ENCODE peak calls at places on chromosomes 7 and 10, in nine cellular contexts. One of them, this sample, is unnamed.

GRCh38 chr10:103884681-103885139 is 29.3 kb upstream of the SH3PXD2A start:
- DNase-seq in chondrocyte: no peak
- DNase-seq in hepatocyte: peak
- DNase-seq in WTC11: peak
- DNase-seq in colonic mucosa: peak
- DNase-seq in GM12865: peak
- DNase-seq in kidney epithelial cell: no peak
- DNase-seq in mammary epithelial cell: peak
- DNase-seq in spleen: no peak
- DNase-seq in this sample: peak

GRCh38 chr10:127405221-127405620 is 143.9 kb upstream of the NPS start:
- DNase-seq in chondrocyte: no peak
- DNase-seq in hepatocyte: no peak
- DNase-seq in WTC11: no peak
- DNase-seq in colonic mucosa: no peak
- DNase-seq in GM12865: no peak
- DNase-seq in kidney epithelial cell: peak
- DNase-seq in mammary epithelial cell: no peak
- DNase-seq in spleen: peak
- DNase-seq in this sample: no peak

GRCh38 chr7:139078911-139079310 is 30.6 kb downstream of the ZC3HAV1 start:
- DNase-seq in chondrocyte: no peak
- DNase-seq in hepatocyte: no peak
- DNase-seq in WTC11: no peak
- DNase-seq in colonic mucosa: no peak
- DNase-seq in GM12865: no peak
- DNase-seq in kidney epithelial cell: no peak
- DNase-seq in mammary epithelial cell: no peak
- DNase-seq in spleen: no peak
- DNase-seq in this sample: no peak

GRCh38 chr7:124411796-124412195 is 353.8 kb downstream of the GPR37 start:
- DNase-seq in chondrocyte: no peak
- DNase-seq in hepatocyte: no peak
- DNase-seq in WTC11: no peak
- DNase-seq in colonic mucosa: no peak
- DNase-seq in GM12865: peak
- DNase-seq in kidney epithelial cell: no peak
- DNase-seq in mammary epithelial cell: no peak
- DNase-seq in spleen: peak
- DNase-seq in this sample: no peak

GRCh38 chr7:711967-712600 is 14.4 kb upstream of the DNAAF5 start:
- DNase-seq in chondrocyte: no peak
- DNase-seq in hepatocyte: peak
- DNase-seq in WTC11: no peak
- DNase-seq in colonic mucosa: no peak
- DNase-seq in GM12865: no peak
- DNase-seq in kidney epithelial cell: no peak
- DNase-seq in mammary epithelial cell: no peak
- DNase-seq in spleen: peak
- DNase-seq in this sample: no peak

GRCh38 chr10:99279626-99280111 is 44.0 kb upstream of the HPSE2 start:
- DNase-seq in chondrocyte: no peak
- DNase-seq in hepatocyte: peak
- DNase-seq in WTC11: no peak
- DNase-seq in colonic mucosa: no peak
- DNase-seq in GM12865: no peak
- DNase-seq in kidney epithelial cell: no peak
- DNase-seq in mammary epithelial cell: no peak
- DNase-seq in spleen: no peak
- DNase-seq in this sample: peak

GRCh38 chr10:121510201-121510771 is 88.0 kb downstream of the FGFR2 start:
- DNase-seq in chondrocyte: no peak
- DNase-seq in hepatocyte: no peak
- DNase-seq in WTC11: no peak
- DNase-seq in colonic mucosa: no peak
- DNase-seq in GM12865: no peak
- DNase-seq in kidney epithelial cell: peak
- DNase-seq in mammary epithelial cell: no peak
- DNase-seq in spleen: no peak
- DNase-seq in this sample: peak

GRCh38 chr7:116776610-116777289 is 85.6 kb upstream of the CAPZA2 start:
- DNase-seq in chondrocyte: no peak
- DNase-seq in hepatocyte: peak
- DNase-seq in WTC11: no peak
- DNase-seq in colonic mucosa: no peak
- DNase-seq in GM12865: no peak
- DNase-seq in kidney epithelial cell: peak
- DNase-seq in mammary epithelial cell: peak
- DNase-seq in spleen: no peak
- DNase-seq in this sample: peak

GRCh38 chr10:95261926-95262325 is 28.9 kb downstream of the PDLIM1 start:
- DNase-seq in chondrocyte: no peak
- DNase-seq in hepatocyte: no peak
- DNase-seq in WTC11: no peak
- DNase-seq in colonic mucosa: peak
- DNase-seq in GM12865: no peak
- DNase-seq in kidney epithelial cell: no peak
- DNase-seq in mammary epithelial cell: no peak
- DNase-seq in spleen: no peak
- DNase-seq in this sample: no peak

GRCh38 chr7:117047496-117047895 is 94.2 kb downstream of the ST7 start:
- DNase-seq in chondrocyte: no peak
- DNase-seq in hepatocyte: no peak
- DNase-seq in WTC11: no peak
- DNase-seq in colonic mucosa: no peak
- DNase-seq in GM12865: no peak
- DNase-seq in kidney epithelial cell: no peak
- DNase-seq in mammary epithelial cell: no peak
- DNase-seq in spleen: no peak
- DNase-seq in this sample: peak

GRCh38 chr7:108329514-108329913 is 126.7 kb downstream of the NRCAM start:
- DNase-seq in chondrocyte: no peak
- DNase-seq in hepatocyte: no peak
- DNase-seq in WTC11: no peak
- DNase-seq in colonic mucosa: no peak
- DNase-seq in GM12865: no peak
- DNase-seq in kidney epithelial cell: no peak
- DNase-seq in mammary epithelial cell: no peak
- DNase-seq in spleen: no peak
- DNase-seq in this sample: no peak

GRCh38 chr7:126783613-126784012 is 469.1 kb downstream of the GRM8 start:
- DNase-seq in chondrocyte: no peak
- DNase-seq in hepatocyte: no peak
- DNase-seq in WTC11: no peak
- DNase-seq in colonic mucosa: no peak
- DNase-seq in GM12865: no peak
- DNase-seq in kidney epithelial cell: no peak
- DNase-seq in mammary epithelial cell: no peak
- DNase-seq in spleen: no peak
- DNase-seq in this sample: no peak

GRCh38 chr7:125567686-125568085 is 638.1 kb upstream of the POT1 start:
- DNase-seq in chondrocyte: no peak
- DNase-seq in hepatocyte: no peak
- DNase-seq in WTC11: no peak
- DNase-seq in colonic mucosa: no peak
- DNase-seq in GM12865: no peak
- DNase-seq in kidney epithelial cell: no peak
- DNase-seq in mammary epithelial cell: no peak
- DNase-seq in spleen: no peak
- DNase-seq in this sample: no peak

GRCh38 chr10:50421026-50421719 is 169.9 kb upstream of the ASAH2 start:
- DNase-seq in chondrocyte: no peak
- DNase-seq in hepatocyte: peak
- DNase-seq in WTC11: peak
- DNase-seq in colonic mucosa: peak
- DNase-seq in GM12865: peak
- DNase-seq in kidney epithelial cell: no peak
- DNase-seq in mammary epithelial cell: peak
- DNase-seq in spleen: no peak
- DNase-seq in this sample: peak

GRCh38 chr7:74289018-74289659 is at the start of gene CLIP2:
- DNase-seq in chondrocyte: no peak
- DNase-seq in hepatocyte: peak
- DNase-seq in WTC11: peak
- DNase-seq in colonic mucosa: peak
- DNase-seq in GM12865: peak
- DNase-seq in kidney epithelial cell: no peak
- DNase-seq in mammary epithelial cell: peak
- DNase-seq in spleen: peak
- DNase-seq in this sample: peak

GRCh38 chr7:97012293-97013005 is 7.1 kb downstream of the DLX6 start:
- DNase-seq in chondrocyte: no peak
- DNase-seq in hepatocyte: no peak
- DNase-seq in WTC11: no peak
- DNase-seq in colonic mucosa: no peak
- DNase-seq in GM12865: no peak
- DNase-seq in kidney epithelial cell: no peak
- DNase-seq in mammary epithelial cell: no peak
- DNase-seq in spleen: no peak
- DNase-seq in this sample: no peak

GRCh38 chr7:82257118-82257695 is 186.4 kb downstream of the CACNA2D1 start:
- DNase-seq in chondrocyte: no peak
- DNase-seq in hepatocyte: no peak
- DNase-seq in WTC11: no peak
- DNase-seq in colonic mucosa: no peak
- DNase-seq in GM12865: no peak
- DNase-seq in kidney epithelial cell: no peak
- DNase-seq in mammary epithelial cell: no peak
- DNase-seq in spleen: no peak
- DNase-seq in this sample: no peak

GRCh38 chr10:63199716-63200115 is 66.6 kb downstream of the NRBF2 start:
- DNase-seq in chondrocyte: no peak
- DNase-seq in hepatocyte: no peak
- DNase-seq in WTC11: no peak
- DNase-seq in colonic mucosa: no peak
- DNase-seq in GM12865: no peak
- DNase-seq in kidney epithelial cell: no peak
- DNase-seq in mammary epithelial cell: no peak
- DNase-seq in spleen: no peak
- DNase-seq in this sample: no peak

GRCh38 chr7:81869670-81870069 is 99.8 kb upstream of the HGF start:
- DNase-seq in chondrocyte: no peak
- DNase-seq in hepatocyte: no peak
- DNase-seq in WTC11: no peak
- DNase-seq in colonic mucosa: no peak
- DNase-seq in GM12865: peak
- DNase-seq in kidney epithelial cell: peak
- DNase-seq in mammary epithelial cell: no peak
- DNase-seq in spleen: no peak
- DNase-seq in this sample: no peak

GRCh38 chr7:103941978-103942377 is 47.5 kb downstream of the RELN start:
- DNase-seq in chondrocyte: no peak
- DNase-seq in hepatocyte: no peak
- DNase-seq in WTC11: no peak
- DNase-seq in colonic mucosa: no peak
- DNase-seq in GM12865: no peak
- DNase-seq in kidney epithelial cell: no peak
- DNase-seq in mammary epithelial cell: no peak
- DNase-seq in spleen: no peak
- DNase-seq in this sample: no peak

GRCh38 chr10:120132811-120133210 is 240.3 kb downstream of the SEC23IP start:
- DNase-seq in chondrocyte: no peak
- DNase-seq in hepatocyte: no peak
- DNase-seq in WTC11: no peak
- DNase-seq in colonic mucosa: no peak
- DNase-seq in GM12865: no peak
- DNase-seq in kidney epithelial cell: no peak
- DNase-seq in mammary epithelial cell: no peak
- DNase-seq in spleen: no peak
- DNase-seq in this sample: no peak
- TF ChIP-seq CTCF in chondrocyte: no peak
- TF ChIP-seq CTCF in hepatocyte: no peak
- TF ChIP-seq CTCF in WTC11: no peak
- TF ChIP-seq CTCF in colonic mucosa: no peak
- TF ChIP-seq CTCF in GM12865: no peak
- TF ChIP-seq CTCF in kidney epithelial cell: no peak
- TF ChIP-seq CTCF in mammary epithelial cell: no peak
- TF ChIP-seq CTCF in spleen: no peak
- TF ChIP-seq CTCF in this sample: no peak

DNA sequence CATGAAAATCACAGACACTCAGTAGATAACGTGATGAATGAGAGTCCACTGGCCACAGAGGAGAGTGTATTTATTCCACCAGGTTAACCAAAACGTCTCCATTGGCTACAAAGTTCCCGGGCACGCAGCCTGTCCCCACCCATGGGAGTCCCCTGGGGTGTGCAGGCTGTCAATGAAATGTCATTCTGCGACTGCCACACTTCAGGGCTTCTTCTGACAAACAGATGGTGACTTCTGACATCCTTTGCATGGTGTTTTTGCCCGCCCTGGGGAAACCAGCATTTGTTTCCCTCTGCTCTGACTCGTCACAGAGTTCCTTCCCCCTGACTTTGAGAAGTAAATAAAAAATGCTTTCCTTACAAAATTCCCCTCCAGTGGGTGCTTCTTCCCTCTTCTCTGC is 38.3 kb downstream of the TNS3 start:
- DNase-seq in chondrocyte: no peak
- DNase-seq in hepatocyte: no peak
- DNase-seq in WTC11: no peak
- DNase-seq in colonic mucosa: no peak
- DNase-seq in GM12865: peak
- DNase-seq in kidney epithelial cell: no peak
- DNase-seq in mammary epithelial cell: no peak
- DNase-seq in spleen: peak
- DNase-seq in this sample: no peak
- TF ChIP-seq CTCF in chondrocyte: no peak
- TF ChIP-seq CTCF in hepatocyte: no peak
- TF ChIP-seq CTCF in WTC11: no peak
- TF ChIP-seq CTCF in colonic mucosa: no peak
- TF ChIP-seq CTCF in GM12865: no peak
- TF ChIP-seq CTCF in kidney epithelial cell: no peak
- TF ChIP-seq CTCF in mammary epithelial cell: no peak
- TF ChIP-seq CTCF in spleen: no peak
- TF ChIP-seq CTCF in this sample: no peak

GRCh38 chr7:69186974-69187373 is 411.3 kb upstream of the AUTS2 start:
- DNase-seq in chondrocyte: no peak
- DNase-seq in hepatocyte: no peak
- DNase-seq in WTC11: no peak
- DNase-seq in colonic mucosa: no peak
- DNase-seq in GM12865: no peak
- DNase-seq in kidney epithelial cell: no peak
- DNase-seq in mammary epithelial cell: no peak
- DNase-seq in spleen: no peak
- DNase-seq in this sample: no peak
- TF ChIP-seq CTCF in chondrocyte: no peak
- TF ChIP-seq CTCF in hepatocyte: no peak
- TF ChIP-seq CTCF in WTC11: no peak
- TF ChIP-seq CTCF in colonic mucosa: no peak
- TF ChIP-seq CTCF in GM12865: no peak
- TF ChIP-seq CTCF in kidney epithelial cell: no peak
- TF ChIP-seq CTCF in mammary epithelial cell: no peak
- TF ChIP-seq CTCF in spleen: no peak
- TF ChIP-seq CTCF in this sample: no peak

DNA sequence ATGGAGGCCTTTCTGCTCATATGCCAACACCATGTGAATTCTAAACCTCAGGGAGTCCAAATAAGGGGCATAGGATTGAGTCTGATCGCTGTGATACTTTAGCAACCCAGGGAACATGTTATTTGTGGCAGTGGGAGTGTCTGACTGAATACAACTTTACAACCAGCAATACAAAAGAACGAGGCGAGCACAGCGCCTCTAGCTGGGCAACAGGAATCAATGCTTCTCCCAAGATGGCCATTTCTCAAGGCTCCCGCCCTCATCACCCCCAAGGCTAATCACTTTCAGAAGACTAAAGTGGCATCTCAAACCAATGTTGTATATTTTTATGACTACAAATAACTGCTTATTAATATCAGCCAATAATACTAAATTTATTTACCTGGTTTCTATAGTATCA is 28.1 kb downstream of the YWHAG start:
- DNase-seq in chondrocyte: no peak
- DNase-seq in hepatocyte: no peak
- DNase-seq in WTC11: no peak
- DNase-seq in colonic mucosa: no peak
- DNase-seq in GM12865: no peak
- DNase-seq in kidney epithelial cell: no peak
- DNase-seq in mammary epithelial cell: no peak
- DNase-seq in spleen: no peak
- DNase-seq in this sample: no peak
- TF ChIP-seq CTCF in chondrocyte: no peak
- TF ChIP-seq CTCF in hepatocyte: no peak
- TF ChIP-seq CTCF in WTC11: no peak
- TF ChIP-seq CTCF in colonic mucosa: no peak
- TF ChIP-seq CTCF in GM12865: no peak
- TF ChIP-seq CTCF in kidney epithelial cell: no peak
- TF ChIP-seq CTCF in mammary epithelial cell: no peak
- TF ChIP-seq CTCF in spleen: no peak
- TF ChIP-seq CTCF in this sample: no peak

This sample was measured in MCF 10A.